ENCODE peak calls at places on chromosomes 6 and 20, in seven cellular contexts. E is naive thymus-derived CD8-positive, alpha-beta T cell; X is RCC 7860; A is H7; H is kidney epithelial cell; Q is NCI-H1436; O is ELR. L is an unnamed sample.

GRCh38 chr6:32195902-32196681 is 3.6 kb upstream of the GPSM3 start:
- DNase-seq in O (peak; percentile 93), Q (peak; percentile 93), A (peak; percentile 90), H (peak; percentile 52), E (peak; percentile 71), X (peak; percentile 52), L (peak; percentile 57)

GRCh38 chr6:31585531-31585930 is 546 bp upstream of the LST1 start:
- DNase-seq in H (no peak), X (peak; percentile 8), O (peak; percentile 46), E (peak; percentile 30), Q (no peak), A (peak; percentile 79), L (no peak)

GRCh38 chr20:51398083-51398482 is 144.4 kb downstream of the NFATC2 start:
- DNase-seq in E (no peak), H (no peak), A (no peak), O (no peak), X (no peak), Q (no peak), L (no peak)

GRCh38 chr6:24827162-24827561 is 28.4 kb upstream of the ARMH2 start:
- DNase-seq in E (no peak), H (no peak), O (no peak), X (no peak), A (no peak), Q (no peak), L (no peak)

GRCh38 chr20:14845199-14846160 is 508.1 kb upstream of the FLRT3 start:
- DNase-seq in E (no peak), X (no peak), O (no peak), A (no peak), Q (no peak), H (no peak), L (no peak)

GRCh38 chr20:20734475-20734948 is 22.1 kb upstream of the RALGAPA2 start:
- DNase-seq in H (no peak), Q (no peak), O (no peak), X (no peak), E (no peak), A (no peak), L (no peak)

GRCh38 chr6:33118525-33119123 is 42.8 kb downstream of the HLA-DPB1 start:
- DNase-seq in A (no peak), E (peak; percentile 42), Q (peak; percentile 28), H (no peak), O (peak; percentile 74), X (peak; percentile 45), L (no peak)

GRCh38 chr6:29968905-29969304 is 26.6 kb downstream of the HLA-A start:
- DNase-seq in Q (no peak), E (no peak), A (no peak), O (no peak), H (no peak), X (no peak), L (no peak)

GRCh38 chr20:38833154-38833856 is 27.8 kb downstream of the PPP1R16B start:
- DNase-seq in A (peak; percentile 30), H (no peak), E (no peak), X (no peak), O (no peak), Q (no peak), L (no peak)

GRCh38 chr6:105167987-105168386 is 11.8 kb downstream of the POPDC3 start:
- DNase-seq in H (no peak), A (no peak), E (no peak), O (no peak), Q (no peak), X (no peak), L (no peak)

GRCh38 chr6:93017213-93017612 is 402.1 kb downstream of the EPHA7 start:
- DNase-seq in X (no peak), H (no peak), A (peak; percentile 53), Q (no peak), E (no peak), O (no peak), L (no peak)

GRCh38 chr6:169638388-169638787 is 63.4 kb downstream of the WDR27 start:
- DNase-seq in A (peak; percentile 11), O (no peak), H (no peak), X (no peak), E (no peak), Q (no peak), L (no peak)

GRCh38 chr6:15561447-15562199 is 101.2 kb downstream of the DTNBP1 start:
- DNase-seq in A (no peak), E (no peak), Q (no peak), X (no peak), H (no peak), O (no peak), L (no peak)

GRCh38 chr6:27512525-27512924 is 39.6 kb upstream of the ZNF184 start:
- DNase-seq in X (no peak), E (no peak), A (no peak), O (no peak), Q (no peak), H (no peak), L (no peak)

GRCh38 chr6:16742116-16742515 is 19.1 kb downstream of the ATXN1 start:
- DNase-seq in X (no peak), E (no peak), A (no peak), O (no peak), Q (no peak), H (no peak), L (no peak)

GRCh38 chr6:17086469-17086868 is 15.4 kb upstream of the STMND1 start:
- DNase-seq in O (peak; percentile 85), Q (peak; percentile 43), X (peak; percentile 35), E (no peak), H (peak; percentile 48), A (peak; percentile 46), L (no peak)

GRCh38 chr6:113375950-113376846 is 480.9 kb upstream of the MARCKS start:
- DNase-seq in O (peak; percentile 89), X (peak; percentile 37), E (no peak), A (no peak), H (no peak), Q (no peak), L (no peak)

GRCh38 chr20:47586648-47587306 is 85.1 kb downstream of the NCOA3 start:
- DNase-seq in H (no peak), E (no peak), X (no peak), O (no peak), Q (no peak), A (peak; percentile 50), L (no peak)

GRCh38 chr20:62119101-62119500 is 3.2 kb upstream of the LSM14B start:
- DNase-seq in H (no peak), O (no peak), A (no peak), X (no peak), E (no peak), Q (no peak), L (no peak)

GRCh38 chr6:139252018-139252390 is 39.8 kb downstream of the TXLNB start:
- DNase-seq in Q (no peak), O (no peak), H (no peak), A (no peak), E (no peak), X (no peak), L (no peak)

GRCh38 chr6:37653933-37654565 is 43.6 kb downstream of the MDGA1 start:
- DNase-seq in A (peak; percentile 85), E (peak; percentile 17), O (peak; percentile 66), H (no peak), Q (no peak), X (peak; percentile 68), L (peak; percentile 2)

GRCh38 chr6:29516108-29516507 is 28.4 kb upstream of the MAS1L start:
- DNase-seq in A (no peak), O (peak; percentile 89), Q (no peak), H (peak; percentile 32), X (peak; percentile 63), E (no peak), L (no peak)

GRCh38 chr6:166905505-166906134 is 50.7 kb downstream of the RNASET2 start:
- DNase-seq in H (no peak), A (no peak), O (no peak), E (no peak), Q (no peak), X (no peak), L (no peak)

GRCh38 chr20:2276015-2276414 is 19.8 kb upstream of the TGM3 start:
- DNase-seq in A (no peak), O (no peak), Q (no peak), X (no peak), H (no peak), E (no peak), L (no peak)

L was measured in effector CD8-positive, alpha-beta T cell.